ENCODE peak calls at places on chromosomes 13 and 19, in six cellular contexts. I, V, D, O, Z and X are unnamed samples.

GRCh38 chr19:10009269-10009665 is 1.0 kb downstream of the COL5A3 start:
- DNase-seq in I (peak; percentile 93), V (peak; percentile 90), D (peak; percentile 44), O (peak; percentile 88), Z (peak; percentile 91), X (peak; percentile 61)

GRCh38 chr13:100977841-100978240 is 303.2 kb upstream of the TMTC4 start:
- DNase-seq in I (no peak), V (no peak), D (no peak), O (no peak), Z (no peak), X (no peak)

GRCh38 chr19:29517412-29517811 is 8.4 kb upstream of the VSTM2B start:
- DNase-seq in I (no peak), V (peak; percentile 22), D (no peak), O (no peak), Z (no peak), X (no peak)

GRCh38 chr19:47405854-47406417 is 13.4 kb downstream of the MEIS3 start:
- DNase-seq in I (no peak), V (no peak), D (no peak), O (no peak), Z (no peak), X (no peak)

GRCh38 chr13:104011505-104012270 is 945.5 kb upstream of the SLC10A2 start:
- DNase-seq in I (peak; percentile 7), V (peak; percentile 61), D (no peak), O (peak; percentile 39), Z (peak; percentile 20), X (no peak)

GRCh38 chr19:55253842-55254624 is 4.8 kb downstream of the PPP6R1 start:
- DNase-seq in I (no peak), V (peak; percentile 50), D (no peak), O (no peak), Z (no peak), X (peak; percentile 78)

GRCh38 chr19:30968210-30968609 is 381.0 kb downstream of the TSHZ3 start:
- DNase-seq in I (no peak), V (no peak), D (no peak), O (no peak), Z (no peak), X (peak; percentile 32)

GRCh38 chr19:53606031-53606430 is 25.8 kb upstream of the DPRX start:
- DNase-seq in I (no peak), V (no peak), D (no peak), O (no peak), Z (no peak), X (no peak)

GRCh38 chr13:51681037-51681678 is 96.9 kb downstream of the WDFY2 start:
- DNase-seq in I (peak; percentile 54), V (no peak), D (no peak), O (no peak), Z (peak; percentile 55), X (no peak)

GRCh38 chr19:17805427-17805826 is 10.5 kb downstream of the B3GNT3 start:
- DNase-seq in I (no peak), V (no peak), D (no peak), O (no peak), Z (no peak), X (no peak)

GRCh38 chr19:18205180-18205915 is 1.5 kb upstream of the RAB3A start:
- DNase-seq in I (peak; percentile 83), V (peak; percentile 94), D (peak; percentile 79), O (peak; percentile 95), Z (peak; percentile 77), X (peak; percentile 83)

GRCh38 chr19:46635920-46636761 is at the start of gene GNG8:
- DNase-seq in I (no peak), V (no peak), D (no peak), O (no peak), Z (no peak), X (no peak)

GRCh38 chr13:32428581-32429072 is 697 bp upstream of the N4BP2L1 start:
- DNase-seq in I (no peak), V (no peak), D (no peak), O (no peak), Z (no peak), X (no peak)

GRCh38 chr13:34358811-34359513 is 541.0 kb downstream of the RFC3 start:
- DNase-seq in I (peak; percentile 62), V (no peak), D (no peak), O (no peak), Z (peak; percentile 52), X (no peak)

GRCh38 chr13:73174521-73175010 is 115.8 kb downstream of the KLF5 start:
- DNase-seq in I (no peak), V (no peak), D (no peak), O (no peak), Z (no peak), X (no peak)

GRCh38 chr13:51726446-51727185 is 77.3 kb downstream of the DHRS12 start:
- DNase-seq in I (peak; percentile 92), V (no peak), D (no peak), O (no peak), Z (peak; percentile 90), X (no peak)

GRCh38 chr19:46515879-46516350 is 20.2 kb upstream of the PNMA8B start:
- DNase-seq in I (peak; percentile 60), V (no peak), D (no peak), O (no peak), Z (peak; percentile 60), X (no peak)

GRCh38 chr13:94710881-94711560 is 1.3 kb downstream of the SOX21 start:
- DNase-seq in I (peak; percentile 5), V (no peak), D (no peak), O (no peak), Z (no peak), X (peak; percentile 37)

GRCh38 chr13:110816500-110816899 is 98.4 kb downstream of the ANKRD10 start:
- DNase-seq in I (no peak), V (no peak), D (no peak), O (no peak), Z (no peak), X (no peak)

GRCh38 chr19:15161028-15161984 is 39.5 kb downstream of the NOTCH3 start:
- DNase-seq in I (peak; percentile 39), V (no peak), D (no peak), O (no peak), Z (no peak), X (no peak)

GRCh38 chr19:17469371-17470203 is 737 bp upstream of the SLC27A1 start:
- DNase-seq in I (peak; percentile 98), V (peak; percentile 98), D (peak; percentile 99), O (peak; percentile 97), Z (peak; percentile 98), X (peak; percentile 99)

DNA sequence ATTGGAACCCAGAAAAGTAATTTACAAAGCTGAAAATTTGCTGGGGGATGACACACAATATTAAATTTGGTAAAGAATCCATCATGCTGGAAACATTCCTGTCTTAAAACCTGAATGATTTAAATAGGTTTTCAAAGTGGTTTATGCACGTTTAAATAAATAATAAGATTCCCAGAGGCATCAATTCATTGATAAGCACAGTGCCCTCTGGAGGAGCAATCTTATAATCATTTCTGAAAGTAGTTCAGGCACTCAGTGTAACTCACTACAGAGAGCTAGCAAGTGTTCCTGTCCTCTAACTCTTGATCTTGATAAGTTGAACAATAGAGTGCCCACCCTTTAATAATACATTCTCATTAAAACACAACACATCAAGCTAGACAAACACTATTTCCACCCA is 43.5 kb upstream of the SHISA2 start:
- DNase-seq in I (no peak), V (no peak), D (no peak), O (no peak), Z (no peak), X (no peak)
- TF ChIP-seq CTCF in I (no peak), V (no peak), D (no peak), O (no peak), Z (no peak), X (no peak)

GRCh38 chr19:38320969-38321339 is 1.3 kb downstream of the KCNK6 start:
- DNase-seq in I (no peak), V (no peak), D (no peak), O (no peak), Z (no peak), X (no peak)

GRCh38 chr19:38319421-38320258 is at the start of gene KCNK6:
- DNase-seq in I (peak; percentile 36), V (peak; percentile 68), D (no peak), O (peak; percentile 63), Z (peak; percentile 34), X (peak; percentile 89)

GRCh38 chr19:38323276-38323675 is 3.6 kb downstream of the KCNK6 start:
- DNase-seq in I (no peak), V (no peak), D (no peak), O (no peak), Z (no peak), X (no peak)

GRCh38 chr19:38324431-38324830 is 4.8 kb downstream of the KCNK6 start:
- DNase-seq in I (no peak), V (no peak), D (no peak), O (no peak), Z (no peak), X (no peak)

DNA sequence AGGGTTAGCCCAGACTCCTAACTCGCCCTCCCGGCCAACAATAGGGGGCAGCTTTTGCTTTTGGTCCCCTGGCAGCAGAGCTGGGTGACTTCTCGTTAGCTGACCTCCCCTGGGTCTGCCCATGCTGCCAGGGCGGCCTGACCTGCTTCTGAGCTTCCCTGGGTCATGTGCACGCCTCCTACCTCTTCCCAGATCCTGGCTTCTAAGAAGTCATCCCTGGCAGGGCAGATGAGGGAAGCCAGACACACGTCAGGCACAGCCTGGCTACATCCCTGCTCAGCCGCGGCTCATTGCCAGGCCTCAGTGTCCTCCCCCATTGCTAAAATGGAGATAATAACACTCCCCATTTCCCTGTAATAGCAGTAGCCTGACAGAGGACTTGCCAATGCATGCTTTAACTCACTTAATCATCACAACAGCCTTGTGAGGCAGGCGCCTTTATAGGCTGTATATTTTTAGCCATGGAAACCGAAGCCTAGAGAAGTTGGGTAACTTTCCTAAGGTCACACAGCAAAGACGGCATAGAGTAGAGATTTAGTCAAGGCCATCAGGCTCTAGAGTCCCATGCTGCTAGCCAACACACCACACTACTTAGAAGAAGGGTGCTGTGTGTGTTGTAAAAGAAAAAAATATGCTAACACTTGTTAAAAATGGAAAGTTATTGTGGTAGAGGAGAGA is 2.1 kb downstream of the KCNK6 start:
- DNase-seq in I (peak; percentile 96), V (no peak), D (no peak), O (peak; percentile 90), Z (peak; percentile 96), X (no peak)
- H3K4me3 ChIP-seq in I (peak overlapping the region; percentile 26), V (no peak overlapping the region), D (no peak overlapping the region), O (peak overlapping the region; percentile 80), Z (no peak overlapping the region), X (no peak overlapping the region)

GRCh38 chr13:26061947-26062346 is 10.1 kb upstream of the SHISA2 start:
- DNase-seq in I (peak; percentile 67), V (no peak), D (no peak), O (no peak), Z (peak; percentile 73), X (no peak)
- TF ChIP-seq CTCF in I (no peak), V (no peak), D (no peak), O (no peak), Z (no peak), X (no peak)

DNA sequence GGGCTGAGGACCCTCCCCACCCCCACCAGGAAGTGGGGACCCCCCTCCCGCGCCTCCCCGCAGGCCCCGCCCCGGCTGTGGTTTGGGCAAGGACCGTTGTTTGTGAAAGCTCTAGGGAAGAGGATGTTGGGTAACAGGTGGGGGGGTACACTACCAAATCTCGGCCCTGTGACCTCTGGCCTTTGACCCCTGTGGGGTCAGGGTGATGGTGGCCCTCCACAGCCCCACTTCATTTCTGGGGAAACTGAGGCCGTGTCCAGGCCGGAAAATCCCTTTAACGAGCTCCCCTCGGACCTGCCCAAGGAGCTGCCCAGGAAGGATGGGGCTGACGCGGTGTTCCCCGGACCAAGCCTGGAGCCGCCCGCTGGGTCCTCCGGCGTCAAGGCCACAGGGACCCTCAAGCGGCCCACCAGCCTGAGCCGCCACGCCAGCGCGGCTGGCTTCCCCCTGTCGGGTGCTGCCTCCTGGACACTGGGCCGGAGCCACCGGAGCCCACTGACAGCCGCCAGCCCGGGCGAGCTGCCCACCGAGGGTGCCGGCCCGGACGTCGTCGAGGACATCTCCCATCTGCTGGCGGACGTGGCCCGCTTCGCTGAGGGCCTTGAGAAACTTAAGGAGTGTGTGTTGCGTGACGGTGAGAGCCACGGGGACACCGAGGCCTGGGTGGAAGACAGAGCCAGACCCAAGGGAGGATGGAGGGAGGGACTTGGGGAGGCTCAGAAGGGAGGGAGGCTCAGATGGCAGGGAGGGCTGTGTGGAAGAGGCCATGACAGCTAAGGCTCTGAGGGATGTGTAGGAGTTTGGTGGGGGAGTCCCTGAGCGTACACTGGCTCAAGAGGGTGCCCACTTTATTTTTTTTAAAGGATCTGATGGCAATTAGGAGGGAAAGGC is 1.4 kb downstream of the ARHGAP45 start:
- DNase-seq in I (no peak), V (peak; percentile 56), D (no peak), O (peak; percentile 66), Z (no peak), X (peak; percentile 77)
- H3K4me3 ChIP-seq in I (no peak overlapping the region), V (peak overlapping the region; percentile 53), D (peak overlapping the region; percentile 37), O (peak overlapping the region; percentile 47), Z (no peak overlapping the region), X (no peak overlapping the region)